ENCODE peak calls at places on chromosomes 16 and 17, in five cellular contexts. Y is GM23338, T is fibroblast of villous mesenchyme, D is cardiac muscle cell, K is hepatocyte. S is an unnamed sample.
A peak's percentile ranks its signal among the peaks of the same experiment; 100 is the strongest.

GRCh38 chr17:78697122-78697845 is 84.8 kb downstream of the CYTH1 start:
- DNase-seq in Y (no peak), T (no peak), D (peak; percentile 53), K (no peak), S (peak; percentile 69)

GRCh38 chr16:3656491-3657468 is 2.3 kb downstream of the DNASE1 start:
- DNase-seq in Y (no peak), T (no peak), D (no peak), K (no peak), S (no peak)

GRCh38 chr16:89506113-89506504 is 2.1 kb upstream of the SPG7 start:
- DNase-seq in Y (no peak), T (peak; percentile 69), D (peak; percentile 51), K (no peak), S (no peak)

GRCh38 chr17:79933863-79934652 is 94.8 kb upstream of the CBX4 start:
- DNase-seq in Y (no peak), T (no peak), D (no peak), K (no peak), S (no peak)

GRCh38 chr17:5582177-5582885 is 2.0 kb downstream of the NLRP1 start:
- DNase-seq in Y (no peak), T (no peak), D (no peak), K (no peak), S (no peak)

GRCh38 chr16:73527191-73527590 is 479.3 kb upstream of the ZFHX3 start:
- DNase-seq in Y (no peak), T (no peak), D (no peak), K (no peak), S (no peak)

GRCh38 chr16:76518791-76519190 is 241.6 kb downstream of the CNTNAP4 start:
- DNase-seq in Y (peak; percentile 51), T (no peak), D (no peak), K (no peak), S (no peak)

GRCh38 chr16:14291941-14292825 is 221.1 kb downstream of the MRTFB start:
- DNase-seq in Y (no peak), T (no peak), D (no peak), K (no peak), S (no peak)

GRCh38 chr17:7606280-7606679 is 8.4 kb downstream of the FXR2 start:
- DNase-seq in Y (no peak), T (no peak), D (no peak), K (no peak), S (no peak)

GRCh38 chr16:88387941-88388627 is 5.3 kb downstream of the ZNF469 start:
- DNase-seq in Y (peak; percentile 32), T (no peak), D (no peak), K (peak; percentile 43), S (peak; percentile 44)

GRCh38 chr17:7997186-7997585 is 5.2 kb upstream of the GUCY2D start:
- DNase-seq in Y (peak; percentile 90), T (peak; percentile 53), D (peak; percentile 60), K (peak; percentile 64), S (peak; percentile 36)

GRCh38 chr16:86294535-86294934 is 215.8 kb upstream of the FOXF1 start:
- DNase-seq in Y (no peak), T (peak; percentile 92), D (no peak), K (peak; percentile 57), S (no peak)

GRCh38 chr17:55269894-55270293 is 5.1 kb downstream of the HLF start:
- DNase-seq in Y (no peak), T (no peak), D (no peak), K (no peak), S (no peak)

GRCh38 chr17:7404737-7405412 is 978 bp upstream of the TMEM256 start:
- DNase-seq in Y (peak; percentile 86), T (peak; percentile 16), D (peak; percentile 33), K (no peak), S (no peak)

GRCh38 chr17:6343191-6343590 is 91.7 kb downstream of the AIPL1 start:
- DNase-seq in Y (no peak), T (no peak), D (no peak), K (no peak), S (no peak)

GRCh38 chr17:40427002-40427491 is 9.4 kb upstream of the TOP2A start:
- DNase-seq in Y (no peak), T (no peak), D (no peak), K (no peak), S (no peak)
- H3K4me3 ChIP-seq in Y (no peak overlapping the region), T (no peak overlapping the region), D (no peak overlapping the region), K (no peak overlapping the region), S (no peak overlapping the region)

GRCh38 chr17:68533887-68534700 is 21.9 kb downstream of the PRKAR1A start:
- DNase-seq in Y (peak; percentile 52), T (peak; percentile 64), D (peak; percentile 47), K (no peak), S (peak; percentile 61)
- TF ChIP-seq CTCF in Y (no peak), T (peak; percentile 51), D (peak; percentile 40), K (peak; percentile 44), S (peak; percentile 47)

DNA sequence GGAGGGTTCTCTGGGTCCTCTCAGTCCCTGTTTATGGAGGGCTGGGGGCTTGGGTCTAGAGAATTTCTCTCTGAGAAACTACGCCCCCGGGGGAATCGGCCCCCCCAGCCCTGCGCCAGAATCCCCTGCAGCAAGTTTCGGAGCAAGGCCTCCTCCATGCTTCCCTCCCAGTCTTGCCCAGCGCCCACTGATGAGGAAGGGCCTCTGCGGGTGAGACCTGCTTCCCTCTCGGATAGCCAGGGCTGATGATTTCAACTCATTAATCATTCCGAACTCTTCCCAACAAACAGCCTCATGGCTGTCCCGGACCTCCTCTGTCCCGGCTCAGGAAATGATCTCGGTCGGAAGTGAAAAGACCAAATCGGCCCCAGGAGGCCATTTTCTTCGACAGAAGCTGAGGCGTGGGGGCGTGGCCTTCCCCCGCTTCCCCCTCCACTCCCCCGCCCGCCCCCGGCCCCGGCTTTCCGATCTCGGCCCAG is 1.1 kb upstream of the HEXIM1 start:
- DNase-seq in Y (peak; percentile 87), T (no peak), D (peak; percentile 83), K (peak; percentile 89), S (no peak)
- H3K4me3 ChIP-seq in Y (peak overlapping the region; percentile 62), T (peak overlapping the region; percentile 79), D (peak overlapping the region; percentile 37), K (peak overlapping the region; percentile 25), S (peak overlapping the region; percentile 70)

DNA sequence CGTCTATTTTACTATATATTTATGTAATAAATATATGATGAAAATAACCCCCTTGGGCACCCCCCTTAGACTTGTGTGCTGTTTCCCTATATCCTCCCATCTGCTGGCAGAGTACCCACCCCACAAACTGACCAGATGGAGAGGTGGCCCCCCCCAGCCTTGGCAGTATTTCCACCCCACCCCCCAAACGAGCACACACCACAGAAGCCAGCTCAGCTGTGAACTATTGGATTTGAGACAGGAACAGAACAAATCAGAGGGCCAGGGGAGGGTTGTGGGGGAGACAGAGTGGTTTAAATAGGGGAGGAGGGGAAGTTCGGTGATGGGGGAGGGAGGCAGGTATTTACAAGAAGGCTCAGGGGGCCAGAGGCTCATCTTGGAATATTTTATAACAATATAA is 7.8 kb downstream of the NR1D1 start:
- DNase-seq in Y (no peak), T (no peak), D (no peak), K (no peak), S (no peak)
- TF ChIP-seq CTCF in Y (no peak), T (no peak), D (no peak), K (no peak), S (no peak)

GRCh38 chr17:15377608-15378007 is 36.2 kb upstream of the TEKT3 start:
- DNase-seq in Y (peak; percentile 13), T (peak; percentile 73), D (peak; percentile 89), K (peak; percentile 55), S (peak; percentile 73)
- H3K4me3 ChIP-seq in Y (no peak overlapping the region), T (peak overlapping the region; percentile 27), D (no peak overlapping the region), K (no peak overlapping the region), S (peak overlapping the region; percentile 6)

GRCh38 chr16:9258423-9259051 is 167.1 kb downstream of the HAPSTR1 start:
- DNase-seq in Y (peak; percentile 87), T (peak; percentile 8), D (peak; percentile 2), K (peak; percentile 65), S (peak; percentile 4)

GRCh38 chr16:9254863-9255262 is 163.4 kb downstream of the HAPSTR1 start:
- DNase-seq in Y (no peak), T (no peak), D (no peak), K (no peak), S (no peak)

GRCh38 chr16:9259914-9260608 is 168.6 kb downstream of the HAPSTR1 start:
- DNase-seq in Y (no peak), T (no peak), D (no peak), K (peak; percentile 14), S (no peak)

GRCh38 chr16:9257843-9258242 is 166.4 kb downstream of the HAPSTR1 start:
- DNase-seq in Y (no peak), T (no peak), D (no peak), K (no peak), S (no peak)

GRCh38 chr16:9256196-9256595 is 164.8 kb downstream of the HAPSTR1 start:
- DNase-seq in Y (peak; percentile 94), T (no peak), D (no peak), K (peak; percentile 46), S (no peak)
- TF ChIP-seq CTCF in Y (peak; percentile 86), T (no peak), D (peak; percentile 26), K (peak; percentile 42), S (peak; percentile 42)